ENCODE peak calls at places on chromosomes 6 and 20, in five cellular contexts. G is non-pigmented ciliary epithelial cell; L is anterior cingulate cortex; N is NK-92 treated with Interleukin-12 subunit alpha and Interleukin-12 subunit beta, amount 100 ng/mL, for 24 hours; X is naive B cell. R is an unnamed sample.

GRCh38 chr6:100633096-100633766 is 168.5 kb upstream of the SIM1 start:
- DNase-seq in G (peak), L (no peak), N (no peak), X (no peak), R (peak)

GRCh38 chr20:49319204-49319809 is 41.5 kb upstream of the ZNFX1 start:
- DNase-seq in G (no peak), L (no peak), N (no peak), X (no peak), R (no peak)

GRCh38 chr6:31559958-31560696 is 12.0 kb upstream of the LTA start:
- DNase-seq in G (no peak), L (no peak), N (peak), X (peak), R (peak)

GRCh38 chr20:2742934-2743559 is 50.5 kb downstream of the EBF4 start:
- DNase-seq in G (peak), L (peak), N (peak), X (peak), R (peak)

GRCh38 chr6:157726892-157727628 is 96.0 kb upstream of the SNX9 start:
- DNase-seq in G (no peak), L (no peak), N (no peak), X (no peak), R (no peak)

GRCh38 chr6:139743629-139744028 is 369.2 kb upstream of the CITED2 start:
- DNase-seq in G (peak), L (no peak), N (no peak), X (no peak), R (no peak)

GRCh38 chr20:4243071-4243470 is 227.7 kb upstream of the RNF24 start:
- DNase-seq in G (no peak), L (no peak), N (no peak), X (no peak), R (no peak)

GRCh38 chr6:166619912-166620311 is 7.1 kb downstream of the RPS6KA2 start:
- DNase-seq in G (peak), L (no peak), N (no peak), X (no peak), R (no peak)

GRCh38 chr20:17896771-17897369 is 71.7 kb downstream of the SNX5 start:
- DNase-seq in G (no peak), L (no peak), N (no peak), X (no peak), R (no peak)

GRCh38 chr20:54084727-54085368 is 14.5 kb upstream of the BCAS1 start:
- DNase-seq in G (no peak), L (no peak), N (no peak), X (no peak), R (no peak)

GRCh38 chr6:44735631-44735963 is 348.1 kb downstream of the CDC5L start:
- DNase-seq in G (no peak), L (no peak), N (no peak), X (no peak), R (no peak)

GRCh38 chr6:111114484-111114883 is 27.2 kb downstream of the SLC16A10 start:
- DNase-seq in G (no peak), L (no peak), N (no peak), X (no peak), R (no peak)

GRCh38 chr6:30600576-30600975 is 16.5 kb downstream of the PPP1R10 start:
- DNase-seq in G (no peak), L (no peak), N (no peak), X (no peak), R (no peak)

GRCh38 chr6:154408906-154409500 is 52.4 kb upstream of the IPCEF1 start:
- DNase-seq in G (no peak), L (no peak), N (no peak), X (no peak), R (no peak)

GRCh38 chr6:94478178-94479140 is 1059.1 kb upstream of the EPHA7 start:
- DNase-seq in G (no peak), L (no peak), N (no peak), X (no peak), R (no peak)

GRCh38 chr20:61916318-61916891 is 149.3 kb downstream of the TAF4 start:
- DNase-seq in G (no peak), L (no peak), N (no peak), X (no peak), R (no peak)

GRCh38 chr6:151044465-151045441 is 179.3 kb downstream of the MTHFD1L start:
- DNase-seq in G (peak), L (no peak), N (no peak), X (no peak), R (no peak)

GRCh38 chr6:108774555-108774954 is 73.7 kb upstream of the ARMC2 start:
- DNase-seq in G (no peak), L (no peak), N (no peak), X (no peak), R (no peak)

GRCh38 chr6:128005009-128005408 is 104.2 kb upstream of the THEMIS start:
- DNase-seq in G (no peak), L (no peak), N (no peak), X (no peak), R (no peak)

GRCh38 chr6:33410711-33411631 is at the start of gene PHF1:
- DNase-seq in G (no peak), L (peak), N (peak), X (no peak), R (peak)

GRCh38 chr20:58192567-58192966 is 35.9 kb downstream of the ANKRD60 start:
- DNase-seq in G (no peak), L (no peak), N (no peak), X (no peak), R (no peak)

GRCh38 chr6:154539593-154540269 is 29.2 kb upstream of the CNKSR3 start:
- DNase-seq in G (no peak), L (no peak), N (no peak), X (no peak), R (no peak)

GRCh38 chr20:23161968-23162696 is 76.0 kb upstream of the CD93 start:
- DNase-seq in G (peak), L (no peak), N (no peak), X (no peak), R (no peak)

GRCh38 chr20:41061155-41061554 is 32.5 kb downstream of the TOP1 start:
- DNase-seq in G (no peak), L (no peak), N (no peak), X (no peak), R (no peak)